ENCODE peak calls at places on chromosomes 13 and 19, in eight cellular contexts. D is AG04450, B is breast epithelium, M is IMR-90, I is GM12864, Q is transverse colon, U is cardiac muscle cell, Y is heart left ventricle. A is an unnamed sample.

GRCh38 chr13:38661276-38661675 is 25.6 kb upstream of the FREM2 start:
- DNase-seq in Q (no peak), U (peak; percentile 36), D (no peak), B (no peak), I (no peak), M (no peak), Y (no peak), A (no peak)

GRCh38 chr13:41891119-41891518 is 69.8 kb downstream of the VWA8 start:
- DNase-seq in D (no peak), U (no peak), M (no peak), B (no peak), Q (no peak), I (no peak), Y (no peak), A (no peak)

GRCh38 chr13:102128216-102128800 is 273.5 kb downstream of the FGF14 start:
- DNase-seq in M (peak; percentile 42), B (no peak), Y (no peak), D (no peak), I (no peak), Q (no peak), U (no peak), A (no peak)

GRCh38 chr19:33595783-33596182 is 26.0 kb upstream of the CHST8 start:
- DNase-seq in D (no peak), Q (no peak), U (no peak), I (no peak), M (no peak), B (no peak), Y (no peak), A (no peak)

GRCh38 chr19:32324631-32325215 is 20.7 kb upstream of the ZNF507 start:
- DNase-seq in I (no peak), Q (no peak), U (peak; percentile 33), B (no peak), D (no peak), Y (no peak), M (peak; percentile 6), A (no peak)

GRCh38 chr19:21483589-21484170 is 21.7 kb upstream of the ZNF429 start:
- DNase-seq in U (peak; percentile 16), D (no peak), M (no peak), Y (peak; percentile 56), Q (peak; percentile 51), B (peak; percentile 75), I (no peak), A (peak; percentile 68)

GRCh38 chr19:17749912-17750317 is 1.4 kb upstream of the FCHO1 start:
- DNase-seq in U (no peak), M (no peak), D (no peak), B (no peak), Y (no peak), I (no peak), Q (no peak), A (no peak)

GRCh38 chr13:113809934-113810333 is 50.9 kb downstream of the TMEM255B start:
- DNase-seq in Q (no peak), Y (no peak), B (no peak), I (no peak), D (no peak), U (no peak), M (no peak), A (no peak)

GRCh38 chr13:38264363-38265134 is 85.1 kb upstream of the UFM1 start:
- DNase-seq in I (no peak), U (no peak), D (no peak), Y (no peak), Q (no peak), M (no peak), B (no peak), A (no peak)

GRCh38 chr13:98543380-98544104 is 33.4 kb downstream of the STK24 start:
- DNase-seq in Y (no peak), D (no peak), Q (no peak), B (no peak), M (no peak), U (no peak), I (no peak), A (no peak)

GRCh38 chr19:55099557-55100506 is 17.6 kb downstream of the PPP1R12C start:
- DNase-seq in U (no peak), D (no peak), I (no peak), Y (peak; percentile 52), M (no peak), Q (no peak), B (no peak), A (no peak)

GRCh38 chr19:33134571-33135041 is 2.7 kb downstream of the WDR88 start:
- DNase-seq in Y (no peak), D (no peak), B (no peak), M (no peak), U (no peak), I (no peak), Q (no peak), A (no peak)

GRCh38 chr19:36652958-36653357 is 13.7 kb downstream of the ZNF461 start:
- DNase-seq in I (no peak), D (no peak), U (no peak), M (no peak), Y (no peak), Q (no peak), B (no peak), A (no peak)

GRCh38 chr19:47469419-47469700 is 2.3 kb downstream of the SLC8A2 start:
- DNase-seq in M (no peak), B (no peak), Y (no peak), U (no peak), I (no peak), D (no peak), Q (no peak), A (no peak)

GRCh38 chr19:47469719-47470118 is 2.0 kb downstream of the SLC8A2 start:
- DNase-seq in Y (no peak), B (no peak), U (no peak), I (no peak), M (no peak), Q (no peak), D (no peak), A (no peak)

GRCh38 chr19:47471733-47472457 is at the start of gene SLC8A2:
- DNase-seq in M (peak; percentile 77), B (peak; percentile 78), D (peak; percentile 54), Q (peak; percentile 60), Y (peak; percentile 79), U (peak; percentile 92), I (no peak), A (peak; percentile 80)

GRCh38 chr19:47471381-47471732 is 336 bp downstream of the SLC8A2 start:
- DNase-seq in I (no peak), Q (no peak), Y (no peak), U (no peak), B (no peak), D (no peak), M (no peak), A (no peak)

GRCh38 chr19:47470447-47471195 is 1.1 kb downstream of the SLC8A2 start:
- DNase-seq in U (no peak), D (no peak), B (no peak), M (no peak), Q (no peak), Y (no peak), I (no peak), A (no peak)
- H3K4me3 ChIP-seq in U (no peak overlapping the region), D (no peak overlapping the region), B (no peak overlapping the region), M (no peak overlapping the region), Q (peak overlapping the region; percentile 20), Y (no peak overlapping the region), I (no peak overlapping the region), A (peak overlapping the region; percentile 54)

DNA sequence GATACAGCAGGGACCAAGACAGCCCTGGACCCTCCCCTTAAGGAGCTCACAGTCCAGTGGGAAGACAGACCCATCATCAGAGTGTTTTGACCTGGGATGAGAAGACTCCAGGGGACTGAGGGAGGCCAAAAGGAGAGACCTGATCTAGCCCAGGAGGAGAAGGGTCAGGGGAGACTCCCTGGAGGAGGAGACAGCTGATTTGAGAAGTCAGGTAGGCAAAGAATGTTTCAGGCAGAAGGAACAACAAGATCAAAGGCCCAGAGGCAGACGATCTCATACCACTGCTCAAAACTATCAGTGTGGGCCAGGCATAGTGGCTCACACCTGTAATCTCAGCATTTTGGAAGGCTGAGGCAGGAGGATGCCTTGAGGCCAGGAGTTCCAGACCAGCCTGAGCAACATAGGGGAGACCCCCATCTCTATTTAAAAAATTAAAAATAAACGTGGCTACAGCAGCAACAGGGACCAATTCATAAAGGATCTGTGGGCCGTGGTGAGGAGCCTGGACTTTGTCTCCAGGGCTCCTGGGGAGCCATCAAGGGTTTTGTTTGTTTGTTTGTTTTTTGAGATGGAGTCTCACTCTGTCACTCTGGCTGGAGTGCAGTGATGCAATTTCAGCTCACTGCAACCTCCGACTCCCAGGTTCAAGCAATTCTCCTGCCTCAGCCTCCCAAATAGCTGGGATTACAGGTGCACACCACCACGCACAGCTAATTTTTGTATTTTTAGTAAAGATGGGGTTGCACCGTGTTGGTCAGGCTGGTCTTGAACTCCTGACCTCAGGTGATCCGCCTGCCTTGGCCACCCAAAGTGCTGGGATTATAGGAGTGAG is 2.2 kb upstream of the COX6B1 start:
- DNase-seq in Q (no peak), I (no peak), M (no peak), B (no peak), U (no peak), D (no peak), Y (no peak), A (no peak)
- H3K4me3 ChIP-seq in Q (no peak overlapping the region), I (no peak overlapping the region), M (no peak overlapping the region), B (no peak overlapping the region), U (no peak overlapping the region), D (no peak overlapping the region), Y (no peak overlapping the region), A (peak overlapping the region; percentile 1)

GRCh38 chr13:40189426-40189825 is 477.0 kb downstream of the FOXO1 start:
- DNase-seq in U (no peak), M (no peak), Y (no peak), I (no peak), Q (no peak), B (no peak), D (no peak), A (no peak)
- H3K4me3 ChIP-seq in U (no peak overlapping the region), M (no peak overlapping the region), Y (no peak overlapping the region), I (no peak overlapping the region), Q (no peak overlapping the region), B (no peak overlapping the region), D (no peak overlapping the region), A (no peak overlapping the region)

DNA sequence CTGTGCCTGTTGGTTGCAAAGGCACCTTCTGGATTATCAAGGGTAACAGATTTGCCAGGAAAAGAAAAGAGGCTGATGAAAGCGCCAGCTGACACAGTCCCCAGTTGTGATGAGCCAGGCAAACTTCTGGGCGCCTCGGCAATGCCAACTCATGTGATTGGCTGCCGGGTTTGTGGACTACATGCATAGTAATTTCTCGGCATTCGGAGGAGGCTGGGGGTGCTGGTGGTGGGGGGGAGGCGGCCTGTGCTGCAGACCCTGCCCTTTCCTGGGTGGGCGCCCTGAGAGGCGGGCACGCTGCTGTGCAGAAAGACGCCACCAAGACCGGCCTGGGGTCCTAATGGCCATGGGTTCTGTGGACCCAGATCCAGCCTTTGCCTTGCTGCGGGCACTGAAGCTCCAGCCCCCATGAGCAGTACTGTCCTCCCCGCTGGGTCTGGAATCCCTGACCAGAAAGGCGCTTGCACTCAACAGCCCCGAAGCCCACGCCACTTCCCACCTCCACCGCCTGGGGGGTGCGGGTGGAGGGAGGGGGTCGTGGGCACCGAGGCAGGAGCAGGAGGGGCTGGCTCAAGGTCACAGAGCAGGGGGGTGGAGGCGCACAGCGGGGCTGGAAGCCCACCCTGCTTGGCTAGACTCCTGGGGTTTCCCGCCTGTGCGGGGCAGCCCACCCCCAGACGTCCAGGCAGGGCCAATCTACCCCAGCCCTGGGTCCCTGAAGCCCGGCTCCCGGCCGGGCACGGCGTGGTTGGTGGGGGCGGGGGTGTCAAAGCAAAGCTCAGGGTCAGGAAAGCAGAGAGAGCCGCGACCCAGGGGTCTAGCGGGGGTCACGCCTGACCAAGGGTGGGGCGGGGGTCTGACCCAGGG is 1.0 kb downstream of the DIRAS1 start:
- DNase-seq in U (peak; percentile 17), B (no peak), Q (no peak), I (no peak), D (no peak), M (peak; percentile 40), Y (peak; percentile 81), A (no peak)
- H3K4me3 ChIP-seq in U (peak overlapping the region; percentile 36), B (peak overlapping the region; percentile 33), Q (peak overlapping the region; percentile 42), I (no peak overlapping the region), D (peak overlapping the region; percentile 61), M (peak overlapping the region; percentile 52), Y (peak overlapping the region; percentile 58), A (peak overlapping the region; percentile 58)

A was measured in NT2/D1.